ENCODE peak calls at places on chromosome 22, in ten cellular contexts. W is HT-29; E is K562; O is small intestine; A is cardiac muscle cell; M is activated T-helper 2 cell treated with anti-CD3 and anti-CD28 coated beads, Interferon-gamma antibody, Interleukin-2, Interleukin-4, amounts not matched to agents 10 μg/mL and 5 μg/mL and 100 μg/mL, durations not matched to agents 14 hours and 24 hours and 36 hours; I is GOT3; Q is LNCaP clone FGC; T is astrocyte of the spinal cord; X is fibroblast of lung. G is an unnamed sample.

GRCh38 chr22:45529966-45530575 is 27.4 kb downstream of the FBLN1 start:
- DNase-seq in X (peak), I (no peak), M (no peak), A (no peak), O (no peak), Q (no peak), W (no peak), E (no peak), T (peak), G (no peak)

GRCh38 chr22:43826142-43827093 is 14.3 kb upstream of the EFCAB6 start:
- DNase-seq in W (no peak), X (peak), O (no peak), A (no peak), E (no peak), T (peak), M (no peak), Q (no peak), I (no peak), G (no peak)

GRCh38 chr22:41290262-41291221 is 4.6 kb upstream of the RANGAP1 start:
- DNase-seq in M (no peak), X (peak), T (peak), O (no peak), I (no peak), E (no peak), A (peak), W (no peak), Q (no peak), G (no peak)

GRCh38 chr22:49021097-49021925 is 806.4 kb downstream of the BRD1 start:
- DNase-seq in I (no peak), Q (no peak), X (no peak), T (no peak), A (no peak), O (no peak), W (no peak), E (no peak), M (no peak), G (no peak)

GRCh38 chr22:39612811-39613548 is 42.4 kb downstream of the CACNA1I start:
- DNase-seq in I (no peak), T (no peak), Q (no peak), O (no peak), W (no peak), X (no peak), E (no peak), A (no peak), M (no peak), G (no peak)

GRCh38 chr22:49880281-49880680 is 26.6 kb downstream of the ZBED4 start:
- DNase-seq in X (peak), M (peak), O (no peak), E (no peak), T (peak), A (no peak), W (no peak), I (no peak), Q (no peak), G (no peak)

GRCh38 chr22:45584621-45585436 is 82.1 kb downstream of the FBLN1 start:
- DNase-seq in M (no peak), T (no peak), W (no peak), Q (no peak), I (no peak), E (no peak), O (no peak), A (no peak), X (peak), G (no peak)

GRCh38 chr22:25404923-25405853 is 159.3 kb upstream of the GRK3 start:
- DNase-seq in M (peak), Q (no peak), A (peak), E (peak), W (peak), X (peak), O (peak), T (peak), I (no peak), G (peak)

GRCh38 chr22:25057013-25057881 is 104.7 kb downstream of the KIAA1671 start:
- DNase-seq in A (peak), Q (no peak), I (no peak), W (peak), T (peak), M (peak), O (peak), X (no peak), E (peak), G (peak)

GRCh38 chr22:48972979-48973693 is 854.5 kb downstream of the BRD1 start:
- DNase-seq in M (no peak), I (no peak), T (no peak), Q (no peak), E (no peak), X (no peak), W (no peak), A (no peak), O (no peak), G (no peak)

GRCh38 chr22:43436536-43437267 is 24.9 kb downstream of the MPPED1 start:
- DNase-seq in M (no peak), Q (no peak), W (no peak), X (no peak), A (no peak), I (no peak), O (no peak), E (no peak), T (no peak), G (no peak)

GRCh38 chr22:28016781-28017557 is 97.9 kb upstream of the PITPNB start:
- DNase-seq in I (no peak), O (no peak), E (no peak), W (no peak), X (no peak), Q (no peak), T (no peak), A (no peak), M (no peak), G (no peak)

GRCh38 chr22:24305260-24305692 is 34.6 kb downstream of the SPECC1L start:
- DNase-seq in M (no peak), Q (no peak), O (peak), A (no peak), X (peak), W (peak), I (no peak), E (no peak), T (peak), G (no peak)

GRCh38 chr22:36815558-36816337 is 1.1 kb downstream of the PVALB start:
- DNase-seq in T (no peak), I (no peak), W (no peak), M (no peak), O (no peak), X (no peak), E (no peak), Q (no peak), A (no peak), G (no peak)

GRCh38 chr22:47486569-47487312 is 724.3 kb downstream of the TBC1D22A start:
- DNase-seq in W (no peak), E (no peak), T (no peak), A (no peak), M (no peak), I (no peak), Q (no peak), X (no peak), O (peak), G (no peak)

GRCh38 chr22:49951001-49951677 is 9.4 kb upstream of the PIM3 start:
- DNase-seq in I (no peak), O (peak), T (peak), Q (peak), A (no peak), X (no peak), E (no peak), W (peak), M (no peak), G (no peak)

G was measured in OCI-LY7.